ENCODE peak calls at places on chromosomes 6 and 20, in eight cellular contexts. X, T, R, J, I, U, A and Z are unnamed samples.
A peak's percentile ranks its signal among the peaks of the same experiment; 100 is the strongest.

GRCh38 chr6:28867078-28867414 is 56.7 kb downstream of the TRIM27 start:
- DNase-seq in A (no peak), U (no peak), R (no peak), T (no peak), X (no peak), I (peak; percentile 51), J (peak; percentile 13), Z (no peak)

GRCh38 chr6:130132286-130132701 is 90.5 kb downstream of the SAMD3 start:
- DNase-seq in R (no peak), T (peak; percentile 52), U (no peak), I (peak; percentile 78), J (no peak), X (no peak), A (peak; percentile 11), Z (no peak)

GRCh38 chr20:37518606-37519507 is 2.2 kb upstream of the NNAT start:
- DNase-seq in R (peak; percentile 36), I (no peak), X (peak; percentile 74), J (no peak), T (peak; percentile 30), U (peak; percentile 40), A (no peak), Z (no peak)

GRCh38 chr6:14876778-14877613 is 368.9 kb upstream of the JARID2 start:
- DNase-seq in R (no peak), T (no peak), U (no peak), I (peak; percentile 91), X (no peak), J (peak; percentile 80), A (peak; percentile 44), Z (no peak)

GRCh38 chr20:23164176-23164601 is 78.1 kb upstream of the CD93 start:
- DNase-seq in I (no peak), A (no peak), X (no peak), R (no peak), U (no peak), J (no peak), T (peak; percentile 71), Z (no peak)

GRCh38 chr20:17741220-17741619 is 41.5 kb downstream of the BANF2 start:
- DNase-seq in J (no peak), I (no peak), A (no peak), X (no peak), R (no peak), T (no peak), U (no peak), Z (no peak)

GRCh38 chr6:34331361-34332050 is 61.0 kb downstream of the NUDT3 start:
- DNase-seq in A (no peak), X (no peak), T (no peak), J (peak; percentile 55), U (no peak), I (no peak), R (no peak), Z (no peak)

GRCh38 chr6:167415441-167415961 is 90.6 kb downstream of the TTLL2 start:
- DNase-seq in X (no peak), T (no peak), J (no peak), U (no peak), I (no peak), A (no peak), R (no peak), Z (no peak)

GRCh38 chr6:52317841-52318581 is 33.5 kb upstream of the MCM3 start:
- DNase-seq in X (no peak), A (peak; percentile 76), R (no peak), I (peak; percentile 78), J (peak; percentile 64), T (no peak), U (no peak), Z (no peak)

GRCh38 chr6:82711105-82711829 is 347.6 kb downstream of the TPBG start:
- DNase-seq in A (no peak), J (peak; percentile 28), R (no peak), U (no peak), X (no peak), T (no peak), I (no peak), Z (no peak)

GRCh38 chr20:45406260-45407066 is 1.6 kb upstream of the DBNDD2 start:
- DNase-seq in R (peak; percentile 75), T (peak; percentile 84), I (no peak), X (peak; percentile 63), J (peak; percentile 30), U (peak; percentile 77), A (peak; percentile 62), Z (peak; percentile 60)

GRCh38 chr20:59412896-59413295 is 112.5 kb downstream of the EDN3 start:
- DNase-seq in J (no peak), T (no peak), R (no peak), A (no peak), X (no peak), I (no peak), U (no peak), Z (no peak)

GRCh38 chr20:13034115-13034514 is 25.3 kb downstream of the SPTLC3 start:
- DNase-seq in T (no peak), R (no peak), U (no peak), J (no peak), A (no peak), X (no peak), I (no peak), Z (no peak)

GRCh38 chr6:164897523-164898094 is 411.8 kb downstream of the C6orf118 start:
- DNase-seq in X (no peak), I (no peak), T (no peak), U (no peak), J (no peak), A (no peak), R (no peak), Z (no peak)

GRCh38 chr20:8631271-8631670 is 437.6 kb upstream of the PLCB4 start:
- DNase-seq in J (no peak), A (no peak), X (no peak), U (no peak), I (no peak), R (no peak), T (no peak), Z (no peak)

GRCh38 chr20:57693002-57693582 is 16.7 kb downstream of the PMEPA1 start:
- DNase-seq in A (no peak), J (no peak), I (no peak), T (peak; percentile 85), U (no peak), R (no peak), X (peak; percentile 86), Z (no peak)
- TF ChIP-seq CTCF in A (peak; percentile 29), J (no peak), I (no peak), T (peak; percentile 55), U (no peak), R (no peak), X (peak; percentile 78), Z (no peak)

GRCh38 chr6:42084889-42085288 is 34.6 kb downstream of the TAF8 start:
- DNase-seq in A (no peak), R (no peak), I (no peak), T (no peak), U (no peak), X (no peak), J (no peak), Z (no peak)
- TF ChIP-seq CTCF in A (no peak), R (no peak), I (no peak), T (no peak), U (no peak), X (no peak), J (peak; percentile 25), Z (no peak)

GRCh38 chr6:158328952-158329351 is 16.7 kb downstream of the TULP4 start:
- DNase-seq in I (no peak), A (no peak), J (no peak), U (no peak), X (no peak), R (no peak), T (peak; percentile 23), Z (no peak)
- TF ChIP-seq CTCF in I (no peak), A (no peak), J (no peak), U (no peak), X (no peak), R (no peak), T (no peak), Z (no peak)

DNA sequence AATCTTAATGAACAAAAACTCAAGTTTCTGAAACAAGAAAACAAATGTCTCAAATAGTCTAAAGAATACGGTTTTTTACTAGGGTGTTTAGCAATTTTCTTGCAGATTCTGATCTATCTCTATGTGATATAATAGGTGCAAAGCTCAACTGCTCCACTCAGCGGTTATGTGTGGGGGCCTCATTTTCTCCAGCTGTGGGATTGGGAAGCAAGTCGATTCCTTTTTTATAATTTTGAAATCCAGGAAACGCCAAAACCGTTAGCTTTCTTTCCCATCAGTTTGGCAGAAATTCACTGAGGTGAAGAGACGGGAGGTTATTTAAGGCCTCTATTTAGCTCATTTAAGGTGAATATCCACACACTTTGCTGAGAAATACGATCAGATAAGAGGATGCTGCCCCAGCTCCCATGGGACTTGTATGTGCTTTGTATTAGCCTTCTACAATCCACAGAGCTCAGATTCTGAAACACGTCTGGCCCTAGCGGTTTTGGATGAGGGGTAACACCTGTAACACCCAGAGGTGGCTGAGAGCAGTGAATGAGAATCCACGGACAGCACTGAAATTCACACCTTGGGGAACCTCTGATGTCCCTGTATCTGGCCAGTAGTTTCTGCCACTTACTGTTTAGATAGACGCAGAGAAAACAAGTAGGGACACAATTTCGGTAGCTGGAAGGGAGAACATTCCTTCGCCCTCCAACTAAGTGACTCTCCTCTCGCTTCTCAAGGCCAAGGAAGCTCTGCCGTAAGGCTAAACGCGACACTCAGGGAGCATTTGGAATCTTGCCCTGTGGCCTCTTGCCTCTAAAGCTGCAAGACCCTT is 6.6 kb upstream of the BCAS4 start:
- DNase-seq in U (no peak), X (peak; percentile 28), T (no peak), A (no peak), J (peak; percentile 81), I (no peak), R (peak; percentile 69), Z (no peak)
- TF ChIP-seq CTCF in U (no peak), X (peak; percentile 66), T (peak; percentile 10), A (no peak), J (peak; percentile 66), I (no peak), R (peak; percentile 34), Z (peak; percentile 78)

DNA sequence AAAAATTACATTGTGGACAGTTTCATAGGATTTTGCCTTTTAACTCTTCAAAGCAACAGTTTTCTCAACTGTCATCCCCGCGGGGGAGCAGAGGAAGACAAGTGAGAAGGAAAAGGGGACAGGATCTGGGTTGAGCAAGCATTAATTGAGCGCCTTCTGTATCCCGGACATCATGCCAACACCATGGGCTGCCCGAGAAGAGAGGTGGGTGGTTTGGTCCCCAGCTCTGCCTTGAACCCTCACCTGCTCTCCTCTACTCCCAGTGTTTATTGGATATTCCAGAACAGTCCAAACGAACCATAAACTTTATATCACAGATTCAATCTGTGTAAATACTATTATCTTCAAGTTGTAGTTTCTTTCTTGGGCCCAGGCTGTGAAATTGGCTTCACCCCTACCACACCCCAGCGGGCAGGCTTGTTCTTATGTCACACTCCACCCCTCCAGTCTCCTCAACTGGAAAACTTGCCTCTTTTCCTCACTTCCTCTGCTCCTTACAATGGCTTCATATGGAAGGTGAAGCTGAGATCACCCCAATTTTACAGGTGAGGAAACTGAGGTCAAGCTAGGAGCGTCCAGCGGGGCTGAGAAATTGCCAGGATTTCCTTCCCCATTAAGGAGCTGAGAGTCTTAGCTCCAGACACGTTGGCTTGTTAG is 6.0 kb downstream of the PCK1 start:
- DNase-seq in X (no peak), R (no peak), U (no peak), J (no peak), T (peak; percentile 73), I (no peak), A (no peak), Z (no peak)
- TF ChIP-seq CTCF in X (no peak), R (no peak), U (no peak), J (no peak), T (no peak), I (no peak), A (no peak), Z (no peak)

GRCh38 chr6:70520575-70520974 is 46.2 kb upstream of the SDHAF4 start:
- DNase-seq in A (peak; percentile 19), R (no peak), X (no peak), I (peak; percentile 30), T (no peak), J (peak; percentile 30), U (no peak), Z (no peak)
- TF ChIP-seq CTCF in A (peak; percentile 53), R (no peak), X (peak; percentile 46), I (peak; percentile 41), T (peak; percentile 11), J (peak; percentile 28), U (no peak), Z (peak; percentile 61)